ENCODE peak calls at places on chromosome 7, in five cellular contexts. V, Q, U, J and P are unnamed samples.
A peak's percentile ranks its signal among the peaks of the same experiment; 100 is the strongest.

GRCh38 chr7:2959828-2960599 is 83.7 kb downstream of the CARD11 start:
- DNase-seq in V (no peak), Q (peak; percentile 28), U (no peak), J (no peak), P (no peak)

GRCh38 chr7:84231157-84231556 is 36.6 kb upstream of the SEMA3A start:
- DNase-seq in V (no peak), Q (no peak), J (peak; percentile 22), U (peak; percentile 50), P (no peak)

GRCh38 chr7:136086712-136087111 is 109.6 kb upstream of the MTPN start:
- DNase-seq in U (peak; percentile 93), J (peak; percentile 69), V (peak; percentile 70), Q (no peak), P (peak; percentile 75)

GRCh38 chr7:73434701-73435069 is 1.1 kb downstream of the FZD9 start:
- DNase-seq in V (no peak), J (no peak), U (no peak), Q (no peak), P (no peak)

GRCh38 chr7:37282093-37282444 is 166.6 kb downstream of the ELMO1 start:
- DNase-seq in U (no peak), V (no peak), J (no peak), Q (no peak), P (no peak)

GRCh38 chr7:145497911-145498525 is 618.6 kb upstream of the CNTNAP2 start:
- DNase-seq in U (no peak), J (no peak), Q (no peak), V (no peak), P (no peak)

GRCh38 chr7:20141666-20142065 is 75.5 kb downstream of the MACC1 start:
- DNase-seq in J (peak; percentile 14), Q (no peak), U (peak; percentile 72), V (no peak), P (peak; percentile 62)

GRCh38 chr7:132030161-132030568 is 473.7 kb upstream of the PODXL start:
- DNase-seq in Q (peak; percentile 63), V (no peak), U (no peak), J (no peak), P (peak; percentile 15)

GRCh38 chr7:2175514-2175913 is 57.2 kb downstream of the MAD1L1 start:
- DNase-seq in Q (no peak), V (peak; percentile 98), U (peak; percentile 96), J (peak; percentile 91), P (peak; percentile 95)

GRCh38 chr7:150964593-150965111 is 13.5 kb downstream of the KCNH2 start:
- DNase-seq in V (no peak), U (no peak), Q (no peak), J (no peak), P (no peak)

GRCh38 chr7:128891110-128891941 is 19.2 kb downstream of the KCP start:
- DNase-seq in U (no peak), Q (peak; percentile 62), J (no peak), V (no peak), P (no peak)

GRCh38 chr7:128888756-128889095 is 21.8 kb downstream of the KCP start:
- DNase-seq in J (no peak), U (no peak), V (no peak), Q (peak; percentile 32), P (no peak)

GRCh38 chr7:128891942-128892269 is 18.6 kb downstream of the KCP start:
- DNase-seq in U (no peak), V (no peak), Q (peak; percentile 35), J (no peak), P (no peak)

GRCh38 chr7:128889121-128889520 is 21.4 kb downstream of the KCP start:
- DNase-seq in U (no peak), Q (peak; percentile 20), V (no peak), J (no peak), P (no peak)

GRCh38 chr7:128890306-128891109 is 20.0 kb downstream of the KCP start:
- DNase-seq in U (no peak), J (no peak), V (no peak), Q (peak; percentile 75), P (no peak)
- TF ChIP-seq CTCF in U (no peak), J (no peak), V (no peak), Q (no peak), P (no peak)

GRCh38 chr7:75878312-75878768 is 494 bp upstream of the RHBDD2 start:
- DNase-seq in J (no peak), U (no peak), V (no peak), Q (no peak), P (no peak)
- H3K4me3 ChIP-seq in J (peak overlapping the region; percentile 46), U (peak overlapping the region; percentile 26), V (peak overlapping the region; percentile 31), Q (peak overlapping the region; percentile 99), P (peak overlapping the region; percentile 67)

GRCh38 chr7:38330861-38331709 is 57.6 kb upstream of the TARP start:
- DNase-seq in J (no peak), V (no peak), U (no peak), Q (no peak), P (no peak)
- TF ChIP-seq CTCF in J (peak; percentile 40), V (peak; percentile 12), U (peak; percentile 19), Q (no peak), P (no peak)

DNA sequence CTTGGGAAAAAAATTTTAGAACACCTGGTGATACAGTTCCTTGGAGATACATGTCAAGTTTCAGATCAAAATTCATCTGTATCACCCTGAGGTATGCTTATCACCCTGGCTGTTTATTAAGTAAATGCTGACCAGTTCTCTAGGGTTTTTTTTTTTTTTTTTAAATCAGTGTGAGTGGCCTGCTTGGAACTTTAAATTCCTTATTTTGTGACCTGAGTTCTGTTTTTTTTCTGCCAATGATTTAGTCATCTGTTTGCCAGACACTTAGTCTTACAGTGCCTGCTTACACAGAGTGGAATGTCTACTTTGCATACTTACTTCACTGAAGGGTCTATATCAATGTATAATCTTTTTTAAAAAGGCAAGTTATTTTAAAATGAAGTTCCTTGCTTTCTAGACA is 1.8 kb downstream of the TSPAN13 start:
- DNase-seq in V (no peak), J (no peak), U (peak; percentile 20), Q (no peak), P (no peak)
- H3K4me3 ChIP-seq in V (no peak overlapping the region), J (no peak overlapping the region), U (no peak overlapping the region), Q (peak overlapping the region; percentile 67), P (no peak overlapping the region)

DNA sequence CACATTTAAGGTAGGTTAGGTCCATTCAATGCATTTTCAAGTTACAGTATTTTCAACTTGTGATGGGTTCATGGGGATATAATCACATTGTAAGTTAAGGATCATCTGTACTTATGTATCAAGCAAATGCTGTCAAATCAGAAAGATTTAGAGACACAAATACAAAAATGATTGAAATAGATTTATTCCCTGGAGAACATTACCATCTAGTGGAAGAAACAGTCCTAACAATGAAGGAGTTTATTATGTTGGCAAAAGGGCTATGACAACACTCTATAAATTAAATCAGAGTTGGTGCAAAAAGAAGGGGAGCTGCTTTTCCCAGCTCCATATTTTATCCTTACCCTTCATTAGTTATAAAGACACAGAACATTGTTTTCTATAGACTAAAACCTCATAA is 69.0 kb downstream of the PRSS58 start:
- DNase-seq in U (peak; percentile 32), Q (no peak), J (no peak), V (no peak), P (no peak)
- TF ChIP-seq CTCF in U (peak; percentile 23), Q (peak; percentile 28), J (no peak), V (no peak), P (peak; percentile 26)

GRCh38 chr7:98235901-98236300 is 16.1 kb downstream of the TECPR1 start:
- DNase-seq in J (no peak), V (no peak), Q (no peak), U (no peak), P (no peak)

GRCh38 chr7:98238976-98239375 is 13.1 kb downstream of the TECPR1 start:
- DNase-seq in U (peak; percentile 42), Q (no peak), V (no peak), J (peak; percentile 86), P (no peak)

GRCh38 chr7:98238076-98238475 is 14.0 kb downstream of the TECPR1 start:
- DNase-seq in J (no peak), Q (no peak), V (no peak), U (no peak), P (no peak)

GRCh38 chr7:98234429-98235147 is 17.4 kb downstream of the TECPR1 start:
- DNase-seq in Q (no peak), J (peak; percentile 23), V (no peak), U (no peak), P (no peak)

GRCh38 chr7:98236366-98237185 is 15.5 kb downstream of the TECPR1 start:
- DNase-seq in Q (no peak), U (no peak), V (no peak), J (no peak), P (no peak)
- H3K4me3 ChIP-seq in Q (no peak overlapping the region), U (no peak overlapping the region), V (no peak overlapping the region), J (no peak overlapping the region), P (no peak overlapping the region)